ENCODE peak calls at places on chromosomes 7 and 10, in four cellular contexts. P is cardiac septum, V is RPMI7951, G is neuronal stem cell. X is an unnamed sample.

GRCh38 chr7:21256310-21256877 is 171.5 kb upstream of the SP4 start:
- DNase-seq in P (no peak), V (peak), G (no peak), X (no peak)

GRCh38 chr7:15011289-15011688 is 108.7 kb upstream of the DGKB start:
- DNase-seq in P (no peak), V (no peak), G (no peak), X (no peak)

GRCh38 chr10:81696609-81697388 is 178.2 kb upstream of the NRG3 start:
- DNase-seq in P (no peak), V (no peak), G (no peak), X (no peak)

GRCh38 chr10:75407296-75407715 is 5.7 kb upstream of the ZNF503 start:
- DNase-seq in P (no peak), V (no peak), G (peak), X (no peak)

GRCh38 chr7:100373261-100373831 is at the start of gene PILRA:
- DNase-seq in P (peak), V (no peak), G (no peak), X (no peak)

GRCh38 chr10:98246911-98247820 is 20.8 kb downstream of the LOXL4 start:
- DNase-seq in P (no peak), V (peak), G (no peak), X (no peak)

GRCh38 chr10:117476281-117476680 is 66.3 kb upstream of the EMX2 start:
- DNase-seq in P (peak), V (no peak), G (no peak), X (no peak)

GRCh38 chr7:139241258-139241657 is 10.2 kb downstream of the UBN2 start:
- DNase-seq in P (no peak), V (no peak), G (no peak), X (no peak)

GRCh38 chr10:123148414-123149161 is 652 bp downstream of the HMX2 start:
- DNase-seq in P (no peak), V (no peak), G (peak), X (no peak)

GRCh38 chr7:1160665-1161010 is 642 bp upstream of the ZFAND2A start:
- DNase-seq in P (no peak), V (peak), G (no peak), X (no peak)

GRCh38 chr10:84783386-84783785 is 455.0 kb downstream of the CCSER2 start:
- DNase-seq in P (no peak), V (no peak), G (peak), X (peak)

GRCh38 chr10:118734477-118734876 is 20.3 kb downstream of the CACUL1 start:
- DNase-seq in P (no peak), V (no peak), G (no peak), X (no peak)

GRCh38 chr7:73894851-73895441 is 34.0 kb downstream of the TMEM270 start:
- DNase-seq in P (no peak), V (peak), G (no peak), X (peak)

GRCh38 chr7:276230-276835 is 13.6 kb upstream of the FOXL3 start:
- DNase-seq in P (no peak), V (no peak), G (no peak), X (no peak)

X was measured in HT1080.